ENCODE peak calls at places on chromosomes 2 and 18, in ten cellular contexts. One of them, this sample, is unnamed.

GRCh38 chr2:126934803-126935202 is 36.1 kb downstream of the TEX51 start:
- DNase-seq in COR-L47: no peak
- DNase-seq in stimulated activated CD4-positive, alpha-beta T cell treated with anti-CD3 and anti-CD28 coated beads, Interleukin-12 subunit alpha, Interleukin-12 subunit beta, amount 100 ng/mL, for 48 hours: no peak
- DNase-seq in T-helper 22 cell: no peak
- DNase-seq in BJ: no peak
- DNase-seq in T follicular helper cell: no peak
- DNase-seq in effector memory CD4-positive, alpha-beta T cell: no peak
- DNase-seq in stimulated activated CD8-positive, alpha-beta memory T cell treated with anti-CD3 and anti-CD28 coated beads, Interleukin-7, amount 100 ng/mL, for 24 hours: no peak
- DNase-seq in NCI-H1436 treated with DMSO at 0.1 percent for 48 hours: no peak
- DNase-seq in psoas muscle: no peak
- DNase-seq in this sample: no peak

GRCh38 chr2:36367497-36368353 is 12.1 kb downstream of the CRIM1 start:
- DNase-seq in COR-L47: no peak
- DNase-seq in stimulated activated CD4-positive, alpha-beta T cell treated with anti-CD3 and anti-CD28 coated beads, Interleukin-12 subunit alpha, Interleukin-12 subunit beta, amount 100 ng/mL, for 48 hours: no peak
- DNase-seq in T-helper 22 cell: no peak
- DNase-seq in BJ: no peak
- DNase-seq in T follicular helper cell: no peak
- DNase-seq in effector memory CD4-positive, alpha-beta T cell: no peak
- DNase-seq in stimulated activated CD8-positive, alpha-beta memory T cell treated with anti-CD3 and anti-CD28 coated beads, Interleukin-7, amount 100 ng/mL, for 24 hours: no peak
- DNase-seq in NCI-H1436 treated with DMSO at 0.1 percent for 48 hours: no peak
- DNase-seq in psoas muscle: no peak
- DNase-seq in this sample: no peak

GRCh38 chr18:50127516-50128229 is 67.3 kb downstream of the MYO5B start:
- DNase-seq in COR-L47: no peak
- DNase-seq in stimulated activated CD4-positive, alpha-beta T cell treated with anti-CD3 and anti-CD28 coated beads, Interleukin-12 subunit alpha, Interleukin-12 subunit beta, amount 100 ng/mL, for 48 hours: no peak
- DNase-seq in T-helper 22 cell: no peak
- DNase-seq in BJ: no peak
- DNase-seq in T follicular helper cell: no peak
- DNase-seq in effector memory CD4-positive, alpha-beta T cell: no peak
- DNase-seq in stimulated activated CD8-positive, alpha-beta memory T cell treated with anti-CD3 and anti-CD28 coated beads, Interleukin-7, amount 100 ng/mL, for 24 hours: no peak
- DNase-seq in NCI-H1436 treated with DMSO at 0.1 percent for 48 hours: no peak
- DNase-seq in psoas muscle: no peak
- DNase-seq in this sample: no peak

GRCh38 chr2:142992843-142993242 is 115.4 kb downstream of the KYNU start:
- DNase-seq in COR-L47: no peak
- DNase-seq in stimulated activated CD4-positive, alpha-beta T cell treated with anti-CD3 and anti-CD28 coated beads, Interleukin-12 subunit alpha, Interleukin-12 subunit beta, amount 100 ng/mL, for 48 hours: no peak
- DNase-seq in T-helper 22 cell: no peak
- DNase-seq in BJ: no peak
- DNase-seq in T follicular helper cell: no peak
- DNase-seq in effector memory CD4-positive, alpha-beta T cell: no peak
- DNase-seq in stimulated activated CD8-positive, alpha-beta memory T cell treated with anti-CD3 and anti-CD28 coated beads, Interleukin-7, amount 100 ng/mL, for 24 hours: no peak
- DNase-seq in NCI-H1436 treated with DMSO at 0.1 percent for 48 hours: no peak
- DNase-seq in psoas muscle: no peak
- DNase-seq in this sample: no peak

GRCh38 chr18:79274823-79275222 is 120.9 kb upstream of the NFATC1 start:
- DNase-seq in COR-L47: no peak
- DNase-seq in stimulated activated CD4-positive, alpha-beta T cell treated with anti-CD3 and anti-CD28 coated beads, Interleukin-12 subunit alpha, Interleukin-12 subunit beta, amount 100 ng/mL, for 48 hours: no peak
- DNase-seq in T-helper 22 cell: no peak
- DNase-seq in BJ: no peak
- DNase-seq in T follicular helper cell: no peak
- DNase-seq in effector memory CD4-positive, alpha-beta T cell: no peak
- DNase-seq in stimulated activated CD8-positive, alpha-beta memory T cell treated with anti-CD3 and anti-CD28 coated beads, Interleukin-7, amount 100 ng/mL, for 24 hours: no peak
- DNase-seq in NCI-H1436 treated with DMSO at 0.1 percent for 48 hours: no peak
- DNase-seq in psoas muscle: no peak
- DNase-seq in this sample: no peak

GRCh38 chr2:5690718-5691658 is 1.2 kb upstream of the SOX11 start:
- DNase-seq in COR-L47: peak
- DNase-seq in stimulated activated CD4-positive, alpha-beta T cell treated with anti-CD3 and anti-CD28 coated beads, Interleukin-12 subunit alpha, Interleukin-12 subunit beta, amount 100 ng/mL, for 48 hours: no peak
- DNase-seq in T-helper 22 cell: no peak
- DNase-seq in BJ: no peak
- DNase-seq in T follicular helper cell: no peak
- DNase-seq in effector memory CD4-positive, alpha-beta T cell: no peak
- DNase-seq in stimulated activated CD8-positive, alpha-beta memory T cell treated with anti-CD3 and anti-CD28 coated beads, Interleukin-7, amount 100 ng/mL, for 24 hours: no peak
- DNase-seq in NCI-H1436 treated with DMSO at 0.1 percent for 48 hours: no peak
- DNase-seq in psoas muscle: no peak
- DNase-seq in this sample: no peak

GRCh38 chr2:102439065-102439695 is 16.2 kb downstream of the IL18RAP start:
- DNase-seq in COR-L47: no peak
- DNase-seq in stimulated activated CD4-positive, alpha-beta T cell treated with anti-CD3 and anti-CD28 coated beads, Interleukin-12 subunit alpha, Interleukin-12 subunit beta, amount 100 ng/mL, for 48 hours: no peak
- DNase-seq in T-helper 22 cell: no peak
- DNase-seq in BJ: no peak
- DNase-seq in T follicular helper cell: no peak
- DNase-seq in effector memory CD4-positive, alpha-beta T cell: no peak
- DNase-seq in stimulated activated CD8-positive, alpha-beta memory T cell treated with anti-CD3 and anti-CD28 coated beads, Interleukin-7, amount 100 ng/mL, for 24 hours: no peak
- DNase-seq in NCI-H1436 treated with DMSO at 0.1 percent for 48 hours: no peak
- DNase-seq in psoas muscle: no peak
- DNase-seq in this sample: no peak

GRCh38 chr18:59735269-59735860 is 38.1 kb upstream of the CCBE1 start:
- DNase-seq in COR-L47: no peak
- DNase-seq in stimulated activated CD4-positive, alpha-beta T cell treated with anti-CD3 and anti-CD28 coated beads, Interleukin-12 subunit alpha, Interleukin-12 subunit beta, amount 100 ng/mL, for 48 hours: no peak
- DNase-seq in T-helper 22 cell: no peak
- DNase-seq in BJ: no peak
- DNase-seq in T follicular helper cell: no peak
- DNase-seq in effector memory CD4-positive, alpha-beta T cell: no peak
- DNase-seq in stimulated activated CD8-positive, alpha-beta memory T cell treated with anti-CD3 and anti-CD28 coated beads, Interleukin-7, amount 100 ng/mL, for 24 hours: no peak
- DNase-seq in NCI-H1436 treated with DMSO at 0.1 percent for 48 hours: no peak
- DNase-seq in psoas muscle: no peak
- DNase-seq in this sample: no peak

GRCh38 chr2:33589444-33589843 is 9.7 kb downstream of the FAM98A start:
- DNase-seq in COR-L47: no peak
- DNase-seq in stimulated activated CD4-positive, alpha-beta T cell treated with anti-CD3 and anti-CD28 coated beads, Interleukin-12 subunit alpha, Interleukin-12 subunit beta, amount 100 ng/mL, for 48 hours: no peak
- DNase-seq in T-helper 22 cell: no peak
- DNase-seq in BJ: no peak
- DNase-seq in T follicular helper cell: no peak
- DNase-seq in effector memory CD4-positive, alpha-beta T cell: no peak
- DNase-seq in stimulated activated CD8-positive, alpha-beta memory T cell treated with anti-CD3 and anti-CD28 coated beads, Interleukin-7, amount 100 ng/mL, for 24 hours: no peak
- DNase-seq in NCI-H1436 treated with DMSO at 0.1 percent for 48 hours: no peak
- DNase-seq in psoas muscle: no peak
- DNase-seq in this sample: no peak

GRCh38 chr2:144404621-144405312 is 115.2 kb downstream of the ZEB2 start:
- DNase-seq in COR-L47: no peak
- DNase-seq in stimulated activated CD4-positive, alpha-beta T cell treated with anti-CD3 and anti-CD28 coated beads, Interleukin-12 subunit alpha, Interleukin-12 subunit beta, amount 100 ng/mL, for 48 hours: no peak
- DNase-seq in T-helper 22 cell: no peak
- DNase-seq in BJ: no peak
- DNase-seq in T follicular helper cell: no peak
- DNase-seq in effector memory CD4-positive, alpha-beta T cell: no peak
- DNase-seq in stimulated activated CD8-positive, alpha-beta memory T cell treated with anti-CD3 and anti-CD28 coated beads, Interleukin-7, amount 100 ng/mL, for 24 hours: no peak
- DNase-seq in NCI-H1436 treated with DMSO at 0.1 percent for 48 hours: no peak
- DNase-seq in psoas muscle: peak
- DNase-seq in this sample: no peak

GRCh38 chr2:68371581-68371980 is 6.5 kb downstream of the PLEK start:
- DNase-seq in COR-L47: no peak
- DNase-seq in stimulated activated CD4-positive, alpha-beta T cell treated with anti-CD3 and anti-CD28 coated beads, Interleukin-12 subunit alpha, Interleukin-12 subunit beta, amount 100 ng/mL, for 48 hours: no peak
- DNase-seq in T-helper 22 cell: no peak
- DNase-seq in BJ: no peak
- DNase-seq in T follicular helper cell: no peak
- DNase-seq in effector memory CD4-positive, alpha-beta T cell: no peak
- DNase-seq in stimulated activated CD8-positive, alpha-beta memory T cell treated with anti-CD3 and anti-CD28 coated beads, Interleukin-7, amount 100 ng/mL, for 24 hours: no peak
- DNase-seq in NCI-H1436 treated with DMSO at 0.1 percent for 48 hours: no peak
- DNase-seq in psoas muscle: no peak
- DNase-seq in this sample: no peak

GRCh38 chr18:52995875-52996274 is 655.9 kb downstream of the DCC start:
- DNase-seq in COR-L47: no peak
- DNase-seq in stimulated activated CD4-positive, alpha-beta T cell treated with anti-CD3 and anti-CD28 coated beads, Interleukin-12 subunit alpha, Interleukin-12 subunit beta, amount 100 ng/mL, for 48 hours: no peak
- DNase-seq in T-helper 22 cell: no peak
- DNase-seq in BJ: no peak
- DNase-seq in T follicular helper cell: no peak
- DNase-seq in effector memory CD4-positive, alpha-beta T cell: no peak
- DNase-seq in stimulated activated CD8-positive, alpha-beta memory T cell treated with anti-CD3 and anti-CD28 coated beads, Interleukin-7, amount 100 ng/mL, for 24 hours: no peak
- DNase-seq in NCI-H1436 treated with DMSO at 0.1 percent for 48 hours: no peak
- DNase-seq in psoas muscle: no peak
- DNase-seq in this sample: no peak

GRCh38 chr2:65608966-65609365 is 176.6 kb upstream of the SPRED2 start:
- DNase-seq in COR-L47: no peak
- DNase-seq in stimulated activated CD4-positive, alpha-beta T cell treated with anti-CD3 and anti-CD28 coated beads, Interleukin-12 subunit alpha, Interleukin-12 subunit beta, amount 100 ng/mL, for 48 hours: no peak
- DNase-seq in T-helper 22 cell: no peak
- DNase-seq in BJ: no peak
- DNase-seq in T follicular helper cell: no peak
- DNase-seq in effector memory CD4-positive, alpha-beta T cell: no peak
- DNase-seq in stimulated activated CD8-positive, alpha-beta memory T cell treated with anti-CD3 and anti-CD28 coated beads, Interleukin-7, amount 100 ng/mL, for 24 hours: no peak
- DNase-seq in NCI-H1436 treated with DMSO at 0.1 percent for 48 hours: no peak
- DNase-seq in psoas muscle: no peak
- DNase-seq in this sample: no peak

GRCh38 chr2:67585400-67585799 is 188.3 kb downstream of the ETAA1 start:
- DNase-seq in COR-L47: no peak
- DNase-seq in stimulated activated CD4-positive, alpha-beta T cell treated with anti-CD3 and anti-CD28 coated beads, Interleukin-12 subunit alpha, Interleukin-12 subunit beta, amount 100 ng/mL, for 48 hours: no peak
- DNase-seq in T-helper 22 cell: no peak
- DNase-seq in BJ: no peak
- DNase-seq in T follicular helper cell: no peak
- DNase-seq in effector memory CD4-positive, alpha-beta T cell: no peak
- DNase-seq in stimulated activated CD8-positive, alpha-beta memory T cell treated with anti-CD3 and anti-CD28 coated beads, Interleukin-7, amount 100 ng/mL, for 24 hours: no peak
- DNase-seq in NCI-H1436 treated with DMSO at 0.1 percent for 48 hours: no peak
- DNase-seq in psoas muscle: no peak
- DNase-seq in this sample: no peak

GRCh38 chr2:144343135-144343534 is 176.8 kb downstream of the ZEB2 start:
- DNase-seq in COR-L47: no peak
- DNase-seq in stimulated activated CD4-positive, alpha-beta T cell treated with anti-CD3 and anti-CD28 coated beads, Interleukin-12 subunit alpha, Interleukin-12 subunit beta, amount 100 ng/mL, for 48 hours: no peak
- DNase-seq in T-helper 22 cell: no peak
- DNase-seq in BJ: no peak
- DNase-seq in T follicular helper cell: no peak
- DNase-seq in effector memory CD4-positive, alpha-beta T cell: no peak
- DNase-seq in stimulated activated CD8-positive, alpha-beta memory T cell treated with anti-CD3 and anti-CD28 coated beads, Interleukin-7, amount 100 ng/mL, for 24 hours: no peak
- DNase-seq in NCI-H1436 treated with DMSO at 0.1 percent for 48 hours: no peak
- DNase-seq in psoas muscle: no peak
- DNase-seq in this sample: no peak

GRCh38 chr2:160332318-160332717 is 132.2 kb upstream of the ITGB6 start:
- DNase-seq in COR-L47: no peak
- DNase-seq in stimulated activated CD4-positive, alpha-beta T cell treated with anti-CD3 and anti-CD28 coated beads, Interleukin-12 subunit alpha, Interleukin-12 subunit beta, amount 100 ng/mL, for 48 hours: no peak
- DNase-seq in T-helper 22 cell: no peak
- DNase-seq in BJ: no peak
- DNase-seq in T follicular helper cell: no peak
- DNase-seq in effector memory CD4-positive, alpha-beta T cell: no peak
- DNase-seq in stimulated activated CD8-positive, alpha-beta memory T cell treated with anti-CD3 and anti-CD28 coated beads, Interleukin-7, amount 100 ng/mL, for 24 hours: no peak
- DNase-seq in NCI-H1436 treated with DMSO at 0.1 percent for 48 hours: no peak
- DNase-seq in psoas muscle: no peak
- DNase-seq in this sample: no peak

GRCh38 chr18:40866013-40866644 is 1088.9 kb upstream of the PIK3C3 start:
- DNase-seq in COR-L47: no peak
- DNase-seq in stimulated activated CD4-positive, alpha-beta T cell treated with anti-CD3 and anti-CD28 coated beads, Interleukin-12 subunit alpha, Interleukin-12 subunit beta, amount 100 ng/mL, for 48 hours: no peak
- DNase-seq in T-helper 22 cell: no peak
- DNase-seq in BJ: no peak
- DNase-seq in T follicular helper cell: no peak
- DNase-seq in effector memory CD4-positive, alpha-beta T cell: no peak
- DNase-seq in stimulated activated CD8-positive, alpha-beta memory T cell treated with anti-CD3 and anti-CD28 coated beads, Interleukin-7, amount 100 ng/mL, for 24 hours: no peak
- DNase-seq in NCI-H1436 treated with DMSO at 0.1 percent for 48 hours: peak
- DNase-seq in psoas muscle: no peak
- DNase-seq in this sample: no peak

GRCh38 chr18:40911582-40912254 is 1043.3 kb upstream of the PIK3C3 start:
- DNase-seq in COR-L47: no peak
- DNase-seq in stimulated activated CD4-positive, alpha-beta T cell treated with anti-CD3 and anti-CD28 coated beads, Interleukin-12 subunit alpha, Interleukin-12 subunit beta, amount 100 ng/mL, for 48 hours: no peak
- DNase-seq in T-helper 22 cell: no peak
- DNase-seq in BJ: no peak
- DNase-seq in T follicular helper cell: no peak
- DNase-seq in effector memory CD4-positive, alpha-beta T cell: no peak
- DNase-seq in stimulated activated CD8-positive, alpha-beta memory T cell treated with anti-CD3 and anti-CD28 coated beads, Interleukin-7, amount 100 ng/mL, for 24 hours: no peak
- DNase-seq in NCI-H1436 treated with DMSO at 0.1 percent for 48 hours: no peak
- DNase-seq in psoas muscle: no peak
- DNase-seq in this sample: no peak

GRCh38 chr2:60641866-60642788 is 88.7 kb upstream of the BCL11A start:
- DNase-seq in COR-L47: peak
- DNase-seq in stimulated activated CD4-positive, alpha-beta T cell treated with anti-CD3 and anti-CD28 coated beads, Interleukin-12 subunit alpha, Interleukin-12 subunit beta, amount 100 ng/mL, for 48 hours: peak
- DNase-seq in T-helper 22 cell: no peak
- DNase-seq in BJ: no peak
- DNase-seq in T follicular helper cell: no peak
- DNase-seq in effector memory CD4-positive, alpha-beta T cell: peak
- DNase-seq in stimulated activated CD8-positive, alpha-beta memory T cell treated with anti-CD3 and anti-CD28 coated beads, Interleukin-7, amount 100 ng/mL, for 24 hours: no peak
- DNase-seq in NCI-H1436 treated with DMSO at 0.1 percent for 48 hours: no peak
- DNase-seq in psoas muscle: no peak
- DNase-seq in this sample: peak

This sample was measured in activated T-cell treated with anti-CD3 and anti-CD28 coated beads for 24 hours.